ENCODE peak calls at places on chromosome 7, in nine cellular contexts. H, Y, F, L, M, Q, Z, R and K are unnamed samples.

GRCh38 chr7:13099197-13099795 is 411.9 kb downstream of the ARL4A start:
- DNase-seq in H (no peak), Y (no peak), F (no peak), L (no peak), M (no peak), Q (no peak), Z (no peak), R (no peak), K (no peak)

GRCh38 chr7:94041529-94041928 is 37.4 kb upstream of the BET1 start:
- DNase-seq in H (no peak), Y (no peak), F (no peak), L (peak; percentile 66), M (no peak), Q (no peak), Z (no peak), R (no peak), K (no peak)

GRCh38 chr7:145016068-145016467 is 180.2 kb upstream of the TPK1 start:
- DNase-seq in H (no peak), Y (no peak), F (no peak), L (no peak), M (no peak), Q (no peak), Z (no peak), R (no peak), K (no peak)

GRCh38 chr7:41045556-41046123 is 657.2 kb downstream of the INHBA start:
- DNase-seq in H (peak; percentile 72), Y (no peak), F (peak; percentile 88), L (no peak), M (no peak), Q (no peak), Z (no peak), R (no peak), K (no peak)

GRCh38 chr7:113267885-113268284 is 149.5 kb upstream of the SMIM30 start:
- DNase-seq in H (no peak), Y (no peak), F (no peak), L (peak; percentile 85), M (no peak), Q (no peak), Z (no peak), R (no peak), K (no peak)

GRCh38 chr7:81721428-81721827 is 48.4 kb downstream of the HGF start:
- DNase-seq in H (no peak), Y (no peak), F (no peak), L (no peak), M (no peak), Q (no peak), Z (no peak), R (no peak), K (no peak)

GRCh38 chr7:140966561-140967234 is 42.0 kb upstream of the BRAF start:
- DNase-seq in H (no peak), Y (no peak), F (no peak), L (no peak), M (no peak), Q (no peak), Z (no peak), R (no peak), K (no peak)

GRCh38 chr7:21041666-21042065 is 255.0 kb upstream of the SP8 start:
- DNase-seq in H (no peak), Y (no peak), F (no peak), L (no peak), M (no peak), Q (no peak), Z (no peak), R (no peak), K (no peak)

GRCh38 chr7:100157334-100158228 is 942 bp downstream of the TRAPPC14 start:
- DNase-seq in H (no peak), Y (no peak), F (no peak), L (peak; percentile 74), M (no peak), Q (no peak), Z (no peak), R (peak; percentile 41), K (peak; percentile 62)

GRCh38 chr7:25407932-25408480 is 179.7 kb upstream of the NPVF start:
- DNase-seq in H (no peak), Y (no peak), F (no peak), L (no peak), M (no peak), Q (no peak), Z (no peak), R (no peak), K (no peak)

GRCh38 chr7:131443496-131443895 is 112.9 kb downstream of the PODXL start:
- DNase-seq in H (no peak), Y (no peak), F (no peak), L (no peak), M (no peak), Q (no peak), Z (no peak), R (no peak), K (no peak)

GRCh38 chr7:113086928-113087277 is 276 bp upstream of the GPR85 start:
- DNase-seq in H (no peak), Y (no peak), F (no peak), L (no peak), M (no peak), Q (no peak), Z (no peak), R (no peak), K (no peak)

GRCh38 chr7:3037259-3037658 is 6.4 kb downstream of the CARD11 start:
- DNase-seq in H (peak; percentile 19), Y (no peak), F (no peak), L (no peak), M (no peak), Q (no peak), Z (no peak), R (no peak), K (no peak)

GRCh38 chr7:47945261-47946015 is 2.8 kb downstream of the PKD1L1 start:
- DNase-seq in H (peak; percentile 75), Y (peak; percentile 74), F (peak; percentile 43), L (peak; percentile 77), M (peak; percentile 69), Q (no peak), Z (peak; percentile 82), R (peak; percentile 59), K (no peak)

GRCh38 chr7:26091933-26092332 is 60.1 kb upstream of the NFE2L3 start:
- DNase-seq in H (no peak), Y (no peak), F (no peak), L (peak; percentile 15), M (no peak), Q (no peak), Z (no peak), R (no peak), K (no peak)

GRCh38 chr7:107232568-107233090 is 63.8 kb downstream of the HBP1 start:
- DNase-seq in H (no peak), Y (no peak), F (no peak), L (no peak), M (no peak), Q (no peak), Z (no peak), R (no peak), K (no peak)

GRCh38 chr7:21429021-21429420 is 1.1 kb downstream of the SP4 start:
- DNase-seq in H (no peak), Y (no peak), F (no peak), L (no peak), M (no peak), Q (no peak), Z (no peak), R (no peak), K (no peak)

GRCh38 chr7:3154881-3155494 is 111.3 kb upstream of the CARD11 start:
- DNase-seq in H (no peak), Y (no peak), F (no peak), L (peak; percentile 56), M (peak; percentile 23), Q (no peak), Z (no peak), R (peak; percentile 68), K (no peak)

GRCh38 chr7:16660702-16661464 is 14.9 kb downstream of the BZW2 start:
- DNase-seq in H (no peak), Y (no peak), F (no peak), L (peak; percentile 44), M (no peak), Q (no peak), Z (no peak), R (no peak), K (no peak)

GRCh38 chr7:27186450-27187157 is 1.6 kb upstream of the HOXA11 start:
- DNase-seq in H (no peak), Y (no peak), F (no peak), L (no peak), M (no peak), Q (no peak), Z (peak; percentile 35), R (no peak), K (no peak)

GRCh38 chr7:50608196-50608906 is 43.1 kb upstream of the DDC start:
- DNase-seq in H (no peak), Y (no peak), F (no peak), L (no peak), M (no peak), Q (no peak), Z (no peak), R (no peak), K (no peak)

GRCh38 chr7:90175667-90176066 is 21.4 kb downstream of the STEAP1 start:
- DNase-seq in H (no peak), Y (no peak), F (no peak), L (no peak), M (no peak), Q (no peak), Z (no peak), R (no peak), K (no peak)

GRCh38 chr7:81210092-81211064 is 291.5 kb upstream of the SEMA3C start:
- DNase-seq in H (no peak), Y (no peak), F (no peak), L (peak; percentile 83), M (no peak), Q (no peak), Z (no peak), R (no peak), K (no peak)

GRCh38 chr7:157339777-157340677 is 3.2 kb downstream of the DNAJB6 start:
- DNase-seq in H (peak; percentile 67), Y (no peak), F (no peak), L (peak; percentile 77), M (peak; percentile 30), Q (no peak), Z (peak; percentile 77), R (peak; percentile 73), K (peak; percentile 52)

GRCh38 chr7:74027683-74028320 is at the start of gene ELN:
- DNase-seq in H (no peak), Y (no peak), F (no peak), L (peak; percentile 62), M (no peak), Q (no peak), Z (peak; percentile 99), R (no peak), K (no peak)

GRCh38 chr7:74343281-74344127 is 54.3 kb downstream of the CLIP2 start:
- DNase-seq in H (no peak), Y (no peak), F (no peak), L (peak; percentile 93), M (no peak), Q (no peak), Z (no peak), R (no peak), K (no peak)

GRCh38 chr7:118152149-118152548 is 31.8 kb upstream of the LSM8 start:
- DNase-seq in H (no peak), Y (no peak), F (no peak), L (peak; percentile 55), M (no peak), Q (no peak), Z (no peak), R (no peak), K (no peak)

GRCh38 chr7:22184549-22185199 is 172.3 kb downstream of the RAPGEF5 start:
- DNase-seq in H (no peak), Y (no peak), F (no peak), L (no peak), M (no peak), Q (no peak), Z (no peak), R (no peak), K (no peak)

GRCh38 chr7:68309806-68310205 is 1288.5 kb upstream of the AUTS2 start:
- DNase-seq in H (no peak), Y (no peak), F (no peak), L (no peak), M (no peak), Q (no peak), Z (no peak), R (no peak), K (no peak)